ENCODE peak calls at places on chromosomes 16 and 17, in five cellular contexts. Q, O, B, V and F are unnamed samples.

GRCh38 chr16:80300876-80301275 is 239.9 kb upstream of the DYNLRB2 start:
- DNase-seq in V (no peak), Q (peak), O (peak), B (no peak), F (peak)

GRCh38 chr17:8698142-8699050 is 46.2 kb downstream of the CCDC42 start:
- DNase-seq in Q (peak), O (peak), V (peak), B (no peak), F (peak)

GRCh38 chr17:75835315-75835987 is 8.8 kb downstream of the UNC13D start:
- DNase-seq in B (no peak), O (peak), V (no peak), Q (no peak), F (peak)

GRCh38 chr17:4747847-4748246 is 8.1 kb upstream of the CXCL16 start:
- DNase-seq in O (no peak), V (peak), Q (no peak), B (no peak), F (no peak)

GRCh38 chr16:84303023-84303422 is 8.3 kb downstream of the WFDC1 start:
- DNase-seq in O (peak), B (no peak), Q (peak), V (peak), F (no peak)

GRCh38 chr16:30675133-30675532 is 16.9 kb downstream of the FBRS start:
- DNase-seq in V (no peak), Q (no peak), O (no peak), B (no peak), F (no peak)

GRCh38 chr17:44956998-44957981 is 9.7 kb upstream of the KIF18B start:
- DNase-seq in Q (no peak), B (no peak), O (no peak), V (peak), F (no peak)

GRCh38 chr17:38560503-38561318 is 45.0 kb downstream of the SRCIN1 start:
- DNase-seq in V (no peak), B (no peak), Q (peak), O (peak), F (peak)

GRCh38 chr16:10385725-10386516 is at the start of gene ATF7IP2:
- DNase-seq in B (peak), Q (peak), V (peak), O (peak), F (peak)

GRCh38 chr17:39757931-39758873 is 20.5 kb downstream of the GRB7 start:
- DNase-seq in Q (no peak), B (no peak), V (no peak), O (no peak), F (peak)

GRCh38 chr16:6021544-6021943 is 923.9 kb upstream of the EEF2KMT start:
- DNase-seq in B (no peak), O (no peak), Q (no peak), V (no peak), F (no peak)

GRCh38 chr16:6019490-6019991 is 921.9 kb upstream of the EEF2KMT start:
- DNase-seq in V (peak), B (peak), O (no peak), Q (no peak), F (no peak)

GRCh38 chr16:6016530-6017184 is 919.1 kb upstream of the EEF2KMT start:
- DNase-seq in O (no peak), B (peak), V (no peak), Q (no peak), F (peak)

GRCh38 chr16:6020162-6020980 is 922.8 kb upstream of the EEF2KMT start:
- DNase-seq in O (no peak), Q (no peak), B (no peak), V (no peak), F (no peak)

DNA sequence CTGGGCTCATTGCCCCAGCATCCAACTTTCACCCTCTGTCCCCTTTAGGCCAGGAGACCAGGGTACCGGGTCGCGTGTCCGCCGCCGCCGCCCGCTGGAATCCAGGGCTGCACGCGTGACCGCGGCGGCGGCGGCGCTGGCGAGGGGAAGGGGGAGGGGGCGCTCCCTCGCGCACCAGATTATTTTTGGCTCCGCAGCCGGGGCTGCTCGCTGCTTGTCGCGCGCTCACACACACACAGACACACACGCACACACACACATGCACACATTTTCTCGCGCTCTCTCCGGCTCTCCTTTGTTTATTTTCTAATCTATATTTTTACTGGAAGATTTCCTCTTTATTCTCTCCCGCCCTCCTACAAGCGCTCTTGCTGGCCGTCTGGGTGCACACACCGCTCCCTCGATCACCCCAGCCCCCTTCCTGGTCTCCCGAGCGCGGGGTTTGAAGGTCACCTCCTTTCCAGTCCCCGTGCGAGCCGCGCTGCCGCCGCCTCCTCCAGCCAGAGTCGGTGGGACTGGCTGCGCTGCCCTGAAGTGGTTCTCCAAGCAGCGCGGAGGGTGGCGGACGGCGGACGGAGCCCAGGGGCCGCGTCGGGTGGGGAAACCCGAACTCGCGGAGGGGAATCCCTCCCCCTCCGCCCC is 921.4 kb upstream of the EEF2KMT start:
- DNase-seq in V (peak), B (peak), Q (no peak), O (no peak), F (no peak)
- H3K9ac ChIP-seq in V (no peak), B (peak), Q (no peak), O (no peak), F (no peak)

GRCh38 chr16:57131351-57131970 is 39.1 kb downstream of the CPNE2 start:
- DNase-seq in B (no peak), Q (no peak), V (peak), O (no peak), F (no peak)
- H3K9ac ChIP-seq in B (no peak), Q (no peak), V (no peak), O (no peak), F (no peak)

DNA sequence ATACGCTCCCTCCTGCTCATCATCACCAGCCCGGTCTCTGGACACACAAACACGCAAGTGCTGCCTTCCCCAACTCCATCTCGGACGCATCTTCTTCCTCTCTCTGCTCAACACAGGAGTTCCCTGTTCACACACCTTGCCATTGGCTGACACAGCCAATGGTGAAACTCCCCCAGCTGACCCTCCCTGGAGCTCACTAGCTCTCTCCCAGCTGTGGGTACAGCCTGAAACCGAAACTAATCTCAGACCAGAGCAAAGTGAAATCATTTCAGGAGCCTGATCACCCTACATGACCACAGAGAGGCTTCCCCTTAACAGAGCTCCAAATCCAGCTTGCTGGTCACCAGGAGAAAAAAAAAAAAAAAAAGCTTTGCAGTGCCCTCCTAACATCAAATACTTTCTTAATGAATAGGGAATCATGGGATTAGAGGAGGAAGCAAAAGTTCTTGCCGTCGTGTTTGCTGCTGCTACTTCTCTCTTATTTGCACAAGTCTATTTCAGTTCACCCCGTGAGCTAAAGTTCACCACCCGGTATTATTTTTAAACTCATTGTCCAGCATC is 8.3 kb downstream of the CUEDC1 start:
- DNase-seq in B (no peak), O (peak), V (peak), Q (peak), F (peak)
- H3K9ac ChIP-seq in B (no peak), O (peak), V (peak), Q (peak), F (peak)

GRCh38 chr17:7486181-7486580 is 2.0 kb downstream of the POLR2A start:
- DNase-seq in O (peak), Q (peak), V (no peak), B (no peak), F (peak)

GRCh38 chr17:7484964-7485377 is 805 bp downstream of the POLR2A start:
- DNase-seq in V (no peak), O (no peak), B (no peak), Q (no peak), F (no peak)

GRCh38 chr17:7479389-7480192 is at the start of gene ZBTB4:
- DNase-seq in V (peak), B (peak), O (peak), Q (peak), F (peak)

GRCh38 chr17:7484067-7484963 is at the start of gene POLR2A:
- DNase-seq in Q (peak), B (peak), V (peak), O (peak), F (peak)

DNA sequence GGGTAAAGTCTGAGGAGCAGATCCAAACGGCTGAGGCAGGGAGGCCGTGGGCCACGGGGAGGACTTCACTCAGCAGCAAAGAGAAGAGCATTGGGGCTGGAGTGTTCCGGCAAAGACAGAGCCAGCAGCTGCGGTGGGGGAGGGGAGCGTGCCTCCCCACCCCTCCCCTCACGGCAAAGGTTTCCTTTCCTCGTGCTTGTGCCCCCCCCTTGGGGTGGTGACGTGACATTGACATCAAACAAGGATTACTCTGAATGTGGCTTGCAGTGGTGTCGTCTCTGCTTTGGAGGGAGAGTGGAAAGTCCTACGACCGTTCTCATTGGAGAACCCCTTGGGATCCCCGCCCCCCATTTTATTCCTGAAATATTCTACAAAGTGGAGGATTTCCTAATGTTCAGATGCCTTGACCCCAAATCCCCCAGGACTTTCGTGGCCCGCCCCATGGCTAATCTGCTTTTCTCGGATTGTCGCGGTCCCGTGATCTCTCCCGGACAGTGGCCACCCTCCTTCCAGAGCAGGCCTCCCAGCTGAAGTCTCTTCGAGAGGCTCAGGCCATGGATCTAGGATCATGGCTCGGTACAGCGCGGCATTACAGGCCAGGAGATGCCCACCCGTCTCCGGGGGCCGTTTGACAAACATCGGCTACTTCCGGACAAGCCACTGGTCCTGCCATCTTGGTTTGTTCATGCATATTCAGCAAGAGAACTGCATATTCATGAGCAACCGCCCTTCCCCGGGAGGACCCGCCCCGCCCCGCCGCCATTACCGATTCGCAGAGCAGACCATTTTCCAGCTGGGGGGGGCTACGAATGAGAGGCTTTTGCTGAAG is 714 bp upstream of the POLR2A start:
- DNase-seq in B (peak), O (peak), Q (peak), V (peak), F (peak)
- H3K9ac ChIP-seq in B (peak), O (peak), Q (peak), V (peak), F (peak)

DNA sequence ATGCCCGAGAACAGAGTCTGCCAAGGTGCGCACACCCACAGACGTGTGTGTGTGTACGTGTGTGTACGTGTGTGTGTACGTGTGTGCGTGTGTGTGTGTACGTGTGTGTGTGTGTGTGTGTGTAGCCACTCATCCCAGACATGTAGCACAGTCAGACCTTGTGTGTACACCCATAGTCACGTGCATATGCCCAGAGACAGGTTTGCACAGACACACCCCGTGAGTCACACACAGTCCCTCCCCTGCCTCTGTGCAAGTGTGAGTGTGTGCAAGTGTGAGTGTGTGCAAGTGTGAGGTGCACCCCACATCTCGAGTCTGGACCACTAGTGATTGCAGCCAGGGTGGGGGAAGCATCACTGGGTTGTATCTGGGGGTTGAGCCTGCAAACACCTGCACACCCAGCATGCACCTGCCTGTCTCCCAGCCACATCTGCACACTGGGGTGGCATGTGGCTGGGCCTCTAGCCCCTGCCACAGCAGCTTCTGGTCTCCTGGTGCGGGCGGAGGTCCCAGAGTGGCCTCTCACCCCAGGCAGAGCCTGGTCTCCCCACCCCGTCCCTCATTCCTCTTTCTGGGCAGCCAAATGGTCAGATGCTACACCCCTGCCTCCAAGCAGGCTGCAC is 23.6 kb downstream of the BAHCC1 start:
- DNase-seq in O (peak), B (no peak), Q (peak), V (no peak), F (peak)
- H3K9ac ChIP-seq in O (peak), B (peak), Q (no peak), V (no peak), F (peak)